ENCODE peak calls at places on chromosomes 16 and 17, in five cellular contexts. U is neuronal stem cell, O is H1, J is trophoblast cell, R is mesenchymal stem cell. Z is an unnamed sample.
A peak's percentile ranks its signal among the peaks of the same experiment; 100 is the strongest.

GRCh38 chr16:13425840-13426239 is 494.1 kb upstream of the ERCC4 start:
- DNase-seq in U (no peak), O (no peak), J (no peak), R (no peak), Z (no peak)

GRCh38 chr16:74291577-74292208 is 4.9 kb upstream of the PSMD7 start:
- DNase-seq in U (no peak), O (no peak), J (no peak), R (peak; percentile 32), Z (no peak)

GRCh38 chr16:17578921-17579876 is 108.4 kb upstream of the XYLT1 start:
- DNase-seq in U (peak; percentile 86), O (peak; percentile 74), J (peak; percentile 94), R (no peak), Z (peak; percentile 89)

GRCh38 chr17:9002610-9003354 is 18.5 kb upstream of the NTN1 start:
- DNase-seq in U (peak; percentile 62), O (no peak), J (peak; percentile 52), R (no peak), Z (peak; percentile 63)

GRCh38 chr17:40355123-40355803 is 9.3 kb downstream of the GJD3 start:
- DNase-seq in U (peak; percentile 72), O (no peak), J (peak; percentile 79), R (peak; percentile 68), Z (peak; percentile 95)

GRCh38 chr17:78176548-78177025 is 8.2 kb downstream of the SYNGR2 start:
- DNase-seq in U (no peak), O (no peak), J (peak; percentile 83), R (peak; percentile 45), Z (peak; percentile 91)

GRCh38 chr16:12971216-12971615 is 69.8 kb downstream of the SHISA9 start:
- DNase-seq in U (no peak), O (peak; percentile 5), J (no peak), R (no peak), Z (no peak)

GRCh38 chr16:75942351-75942750 is 216.1 kb upstream of the CPHXL start:
- DNase-seq in U (no peak), O (no peak), J (no peak), R (no peak), Z (no peak)

DNA sequence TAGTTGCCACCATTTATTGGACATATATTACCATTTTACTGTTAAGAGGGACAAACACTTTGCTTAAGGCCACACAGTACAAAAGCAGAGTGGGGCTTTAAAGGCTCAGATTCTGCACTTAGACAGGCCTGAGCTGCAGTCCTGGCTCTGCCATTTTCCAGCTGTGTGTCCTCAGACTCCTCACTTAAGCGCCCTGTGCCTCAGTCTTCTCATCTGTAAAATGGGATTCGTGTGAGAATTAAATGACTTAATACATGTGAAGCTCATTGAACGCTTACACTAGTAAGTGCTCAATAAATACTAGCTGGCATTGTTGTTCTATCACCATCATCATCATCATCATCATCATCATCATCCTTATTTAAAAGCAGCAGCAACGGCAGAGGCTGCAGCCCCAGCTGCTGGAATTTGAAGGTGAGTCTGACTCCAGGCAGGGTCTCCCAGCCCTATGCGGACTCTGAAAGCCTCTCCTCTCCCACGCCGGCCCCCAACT is 445 bp upstream of the CACNG5 start:
- DNase-seq in U (no peak), O (no peak), J (no peak), R (no peak), Z (no peak)
- H2AFZ ChIP-seq in U (peak overlapping the region; percentile 72), O (no peak overlapping the region), J (no peak overlapping the region), R (no peak overlapping the region), Z (no peak overlapping the region)

GRCh38 chr17:27550974-27551505 is 79.9 kb upstream of the LGALS9 start:
- DNase-seq in U (no peak), O (no peak), J (no peak), R (no peak), Z (no peak)
- H2BK12ac ChIP-seq in U (no peak overlapping the region), O (no peak overlapping the region), J (no peak overlapping the region), R (no peak overlapping the region), Z (no peak overlapping the region)

DNA sequence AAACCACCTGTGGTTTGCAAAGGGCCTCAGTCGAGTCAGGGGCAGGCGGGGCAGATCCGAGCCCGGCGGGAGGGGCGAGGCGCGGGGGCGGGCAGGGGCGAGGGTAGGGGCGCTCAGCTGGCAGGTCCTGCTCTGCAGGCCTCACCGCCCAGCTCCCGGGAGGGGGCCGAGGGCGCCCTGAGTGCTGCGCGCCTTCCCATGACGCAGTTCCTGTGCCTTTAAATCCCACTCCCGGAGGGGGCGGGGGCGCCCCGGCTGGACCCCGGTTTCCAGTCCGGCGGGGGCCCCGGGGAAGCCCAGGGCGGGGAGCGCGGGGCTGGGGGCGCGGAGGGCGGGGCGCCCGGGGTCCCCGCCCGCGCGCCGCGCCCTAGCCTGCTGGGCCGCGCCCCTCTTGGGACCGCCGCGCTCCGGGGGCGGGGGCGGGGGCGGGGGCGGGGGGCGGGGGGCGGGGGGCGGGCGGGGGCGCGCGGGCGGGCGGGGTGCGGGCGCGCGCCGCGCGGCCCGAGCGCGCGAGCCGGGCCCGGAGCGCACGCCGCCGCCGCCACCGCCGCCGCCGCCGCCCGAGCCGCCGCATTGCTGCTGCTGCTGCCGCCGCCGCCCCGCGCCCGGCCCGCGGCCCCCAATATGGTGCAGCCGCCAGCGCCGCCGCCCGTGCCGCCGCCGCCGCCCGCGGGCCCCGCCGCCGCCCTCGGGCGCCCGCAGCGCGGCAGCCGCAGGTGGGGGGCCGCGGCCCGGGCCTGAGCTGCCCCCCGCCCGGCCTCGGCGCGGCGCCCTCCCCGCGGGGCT is at the start of gene JPH3:
- DNase-seq in U (peak; percentile 54), O (peak; percentile 70), J (no peak), R (no peak), Z (peak; percentile 83)
- H2AFZ ChIP-seq in U (peak within 1 kb of the TSS; percentile 93), O (no peak within 1 kb of the TSS), J (peak within 1 kb of the TSS; percentile 50), R (no peak within 1 kb of the TSS), Z (no peak within 1 kb of the TSS)

GRCh38 chr17:79977161-79977631 is 58.5 kb downstream of the TBC1D16 start:
- DNase-seq in U (no peak), O (no peak), J (no peak), R (no peak), Z (peak; percentile 25)

GRCh38 chr17:79975498-79976134 is 60.1 kb downstream of the TBC1D16 start:
- DNase-seq in U (no peak), O (no peak), J (no peak), R (no peak), Z (peak; percentile 35)

GRCh38 chr17:79976451-79976850 is 59.2 kb downstream of the TBC1D16 start:
- DNase-seq in U (no peak), O (no peak), J (no peak), R (no peak), Z (peak; percentile 25)

GRCh38 chr17:79977711-79978544 is 57.7 kb downstream of the TBC1D16 start:
- DNase-seq in U (no peak), O (no peak), J (no peak), R (no peak), Z (peak; percentile 31)

GRCh38 chr17:79974786-79975497 is 60.7 kb downstream of the TBC1D16 start:
- DNase-seq in U (no peak), O (no peak), J (peak; percentile 17), R (no peak), Z (peak; percentile 86)
- H2BK12ac ChIP-seq in U (no peak overlapping the region), O (no peak overlapping the region), J (no peak overlapping the region), R (no peak overlapping the region), Z (no peak overlapping the region)

GRCh38 chr17:50046179-50046578 is 9.7 kb upstream of the ITGA3 start:
- DNase-seq in U (no peak), O (no peak), J (no peak), R (no peak), Z (no peak)

GRCh38 chr17:50045154-50045553 is 10.8 kb upstream of the ITGA3 start:
- DNase-seq in U (no peak), O (no peak), J (no peak), R (no peak), Z (no peak)

GRCh38 chr17:50047488-50048126 is 8.3 kb upstream of the ITGA3 start:
- DNase-seq in U (no peak), O (no peak), J (no peak), R (peak; percentile 86), Z (peak; percentile 44)

GRCh38 chr17:50047083-50047482 is 8.8 kb upstream of the ITGA3 start:
- DNase-seq in U (no peak), O (no peak), J (no peak), R (no peak), Z (no peak)

DNA sequence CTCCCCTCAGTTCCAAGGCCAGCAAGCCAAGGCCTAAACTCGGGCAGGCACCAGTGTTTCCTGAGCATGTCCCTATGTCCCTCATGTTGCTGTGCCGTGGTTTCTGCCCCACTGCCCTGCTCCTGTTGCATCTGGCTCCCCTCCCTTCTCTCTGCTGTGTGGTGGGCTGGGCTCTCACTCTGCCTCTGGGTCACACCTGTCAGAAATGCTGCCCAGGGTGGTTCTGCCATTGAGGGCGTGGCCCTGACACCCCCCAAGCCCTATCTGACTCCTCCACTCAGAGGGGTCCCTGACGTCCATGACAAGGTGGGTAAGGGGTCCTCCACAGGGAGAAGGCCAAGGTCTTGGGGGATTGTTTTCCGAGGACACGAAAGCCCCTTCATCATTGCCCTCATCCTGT is 9.2 kb upstream of the ITGA3 start:
- DNase-seq in U (no peak), O (no peak), J (no peak), R (no peak), Z (no peak)
- H2AFZ ChIP-seq in U (no peak overlapping the region), O (no peak overlapping the region), J (no peak overlapping the region), R (no peak overlapping the region), Z (no peak overlapping the region)

GRCh38 chr17:30346211-30346831 is 12.5 kb upstream of the TMIGD1 start:
- DNase-seq in U (no peak), O (no peak), J (peak; percentile 56), R (no peak), Z (no peak)
- H2BK12ac ChIP-seq in U (no peak overlapping the region), O (no peak overlapping the region), J (no peak overlapping the region), R (no peak overlapping the region), Z (no peak overlapping the region)

DNA sequence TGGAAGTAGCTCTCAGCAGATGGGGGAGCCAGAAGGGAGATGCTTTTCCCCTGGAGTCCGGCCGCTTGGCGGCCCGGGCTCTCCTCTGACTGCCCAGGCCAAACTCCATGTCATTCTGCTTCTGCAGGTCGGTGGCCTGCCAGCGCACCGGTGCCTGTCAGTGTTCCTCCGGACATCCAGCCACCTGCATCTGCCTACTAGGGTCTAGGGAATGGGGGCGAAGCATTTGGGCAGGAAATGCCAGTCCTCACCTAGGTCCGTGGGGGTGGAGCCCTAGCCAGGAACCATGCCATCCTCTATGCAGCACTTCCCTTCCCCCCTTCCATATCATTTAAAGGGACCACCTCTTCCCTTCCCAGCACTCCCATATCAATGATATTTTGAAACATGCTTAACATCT is 34.2 kb downstream of the GJC1 start:
- DNase-seq in U (no peak), O (no peak), J (no peak), R (no peak), Z (no peak)
- H2AFZ ChIP-seq in U (no peak overlapping the region), O (no peak overlapping the region), J (no peak overlapping the region), R (no peak overlapping the region), Z (no peak overlapping the region)

GRCh38 chr16:89455178-89455577 is 35.2 kb downstream of the ANKRD11 start:
- DNase-seq in U (no peak), O (no peak), J (no peak), R (no peak), Z (no peak)
- H2BK12ac ChIP-seq in U (no peak overlapping the region), O (no peak overlapping the region), J (no peak overlapping the region), R (no peak overlapping the region), Z (no peak overlapping the region)

GRCh38 chr16:86073103-86073625 is 174.2 kb downstream of the IRF8 start:
- DNase-seq in U (no peak), O (no peak), J (no peak), R (peak; percentile 29), Z (no peak)
- H2AFZ ChIP-seq in U (no peak overlapping the region), O (no peak overlapping the region), J (no peak overlapping the region), R (no peak overlapping the region), Z (no peak overlapping the region)

Z was measured in H9.